ENCODE peak calls at places on chromosomes 12 and 14, in five cellular contexts. E is CD4-positive, CD25-positive, alpha-beta regulatory T cell; X is aorta; S is right lobe of liver; M is transverse colon. R is an unnamed sample.

GRCh38 chr12:27083861-27084271 is 1.5 kb upstream of the C12orf71 start:
- DNase-seq in S (no peak), E (no peak), X (no peak), M (no peak), R (no peak)

GRCh38 chr12:15928345-15928744 is 17.2 kb downstream of the DERA start:
- DNase-seq in M (no peak), S (no peak), X (no peak), E (no peak), R (no peak)

GRCh38 chr12:89051065-89051677 is 301.1 kb downstream of the DUSP6 start:
- DNase-seq in X (no peak), S (no peak), M (no peak), E (peak; percentile 57), R (no peak)

GRCh38 chr14:73613046-73613383 is 698 bp downstream of the ACOT6 start:
- DNase-seq in X (no peak), E (no peak), S (no peak), M (no peak), R (no peak)

GRCh38 chr14:38931969-38932652 is 170.9 kb downstream of the SEC23A start:
- DNase-seq in X (no peak), M (no peak), E (no peak), S (no peak), R (no peak)

GRCh38 chr14:98168196-98168985 is 1103.6 kb downstream of the BCL11B start:
- DNase-seq in S (no peak), X (no peak), E (no peak), M (no peak), R (no peak)

GRCh38 chr14:36717363-36717762 is 55.7 kb downstream of the PAX9 start:
- DNase-seq in X (no peak), S (no peak), E (no peak), M (no peak), R (no peak)

GRCh38 chr14:38973083-38973700 is 129.8 kb downstream of the SEC23A start:
- DNase-seq in S (no peak), M (no peak), X (no peak), E (no peak), R (no peak)

GRCh38 chr12:93773122-93773871 is 96.1 kb downstream of the CRADD start:
- DNase-seq in M (no peak), E (peak; percentile 30), S (no peak), X (no peak), R (peak; percentile 23)

GRCh38 chr14:55265197-55265596 is 6.0 kb upstream of the FBXO34 start:
- DNase-seq in S (no peak), X (no peak), M (no peak), E (no peak), R (no peak)

GRCh38 chr14:73795974-73796373 is 55.7 kb upstream of the PTGR2 start:
- DNase-seq in M (peak; percentile 92), S (peak; percentile 59), E (no peak), X (no peak), R (no peak)

GRCh38 chr12:78470354-78471195 is 394.0 kb upstream of the SYT1 start:
- DNase-seq in M (peak; percentile 9), E (no peak), X (no peak), S (no peak), R (no peak)

GRCh38 chr12:104741072-104741471 is 217.0 kb downstream of the SLC41A2 start:
- DNase-seq in S (no peak), X (no peak), E (no peak), M (no peak), R (no peak)

GRCh38 chr14:90726656-90727055 is 89.6 kb downstream of the TTC7B start:
- DNase-seq in E (no peak), S (no peak), M (peak; percentile 82), X (no peak), R (no peak)

GRCh38 chr12:125092872-125093680 is 27.8 kb downstream of the AACS start:
- DNase-seq in E (no peak), X (no peak), M (peak; percentile 62), S (no peak), R (no peak)

GRCh38 chr12:90015228-90015627 is 306.6 kb upstream of the ATP2B1 start:
- DNase-seq in X (no peak), M (no peak), E (no peak), S (no peak), R (no peak)

GRCh38 chr14:89757313-89757939 is 197.1 kb downstream of the EFCAB11 start:
- DNase-seq in S (no peak), X (no peak), E (no peak), M (no peak), R (no peak)

GRCh38 chr14:102539544-102540309 is 30.2 kb upstream of the ANKRD9 start:
- DNase-seq in S (no peak), M (no peak), X (no peak), E (no peak), R (no peak)

GRCh38 chr12:109627633-109628032 is 54.0 kb downstream of the MVK start:
- DNase-seq in M (no peak), S (no peak), X (no peak), E (no peak), R (no peak)

GRCh38 chr14:26841361-26841760 is 243.5 kb upstream of the NOVA1 start:
- DNase-seq in M (no peak), E (no peak), X (no peak), S (no peak), R (no peak)

DNA sequence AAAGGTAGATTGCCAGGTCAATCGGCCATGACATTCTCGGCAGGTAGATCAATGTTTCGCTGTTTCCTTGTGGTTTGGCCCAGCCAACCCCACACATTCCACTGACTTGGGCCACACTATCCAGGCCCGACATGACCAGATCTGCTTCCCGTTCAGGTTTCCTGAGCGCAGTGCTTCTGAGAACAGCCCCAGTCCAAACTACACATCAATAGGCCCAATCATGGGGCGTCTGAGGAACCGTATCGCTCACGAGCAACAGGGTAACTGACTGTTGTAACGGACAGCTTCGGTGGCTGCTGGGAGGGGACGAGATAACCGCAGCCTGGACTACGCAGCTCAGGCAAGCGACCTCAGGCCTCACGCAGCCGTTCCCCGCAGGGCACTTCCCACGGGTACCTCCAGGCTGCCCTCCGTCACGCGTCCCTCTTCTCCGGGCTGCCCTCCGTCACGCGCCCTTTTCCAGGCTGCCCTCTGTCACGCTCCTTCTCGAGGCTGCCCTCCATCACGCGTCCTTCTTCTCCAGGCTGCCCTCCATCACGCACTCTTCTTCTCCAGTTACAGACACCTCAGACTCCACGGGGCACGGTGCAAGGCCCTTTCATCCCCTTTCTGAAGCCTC is 14.7 kb downstream of the ZNF605 start:
- DNase-seq in X (no peak), S (no peak), E (no peak), M (no peak), R (no peak)
- H3K9me3 ChIP-seq in X (peaks cover 30% of the 10 kb centered on the region), S (peaks cover 37% of the 10 kb centered on the region), E (peaks cover 69% of the 10 kb centered on the region), M (peaks cover 44% of the 10 kb centered on the region), R (peaks cover 9% of the 10 kb centered on the region)

GRCh38 chr14:19920021-19920657 is at the start of gene OR4K5:
- DNase-seq in S (no peak), M (no peak), X (no peak), E (no peak), R (no peak)
- H3K9me3 ChIP-seq in S (no peaks in the 10 kb centered on the region), M (peaks cover 14% of the 10 kb centered on the region), X (no peaks in the 10 kb centered on the region), E (no peaks in the 10 kb centered on the region), R (no peaks in the 10 kb centered on the region)

GRCh38 chr12:34396006-34396860 is 373.9 kb downstream of the ALG10 start:
- DNase-seq in X (peak; percentile 67), E (no peak), S (peak; percentile 7), M (peak; percentile 3), R (peak; percentile 4)

GRCh38 chr12:34396861-34397590 is 374.7 kb downstream of the ALG10 start:
- DNase-seq in M (peak; percentile 2), X (peak; percentile 51), S (peak; percentile 5), E (no peak), R (peak; percentile 3)

GRCh38 chr12:34394211-34395055 is 372.1 kb downstream of the ALG10 start:
- DNase-seq in X (peak; percentile 51), M (peak; percentile 2), E (no peak), S (peak; percentile 7), R (peak; percentile 4)

GRCh38 chr12:34393821-34394150 is 371.5 kb downstream of the ALG10 start:
- DNase-seq in X (peak; percentile 42), E (no peak), M (peak; percentile 1), S (no peak), R (peak; percentile 9)

GRCh38 chr12:34395056-34396005 is 373.0 kb downstream of the ALG10 start:
- DNase-seq in S (peak; percentile 8), E (no peak), X (peak; percentile 38), M (peak; percentile 1), R (peak; percentile 2)
- H3K9me3 ChIP-seq in S (no peaks in the 10 kb centered on the region), E (peaks cover 99% of the 10 kb centered on the region), X (peaks cover 3% of the 10 kb centered on the region), M (peaks cover 4% of the 10 kb centered on the region), R (no peaks in the 10 kb centered on the region)

GRCh38 chr12:68067762-68068376 is 78.6 kb downstream of the IFNG-AS1 start:
- DNase-seq in E (no peak), M (no peak), S (no peak), X (no peak), R (no peak)

GRCh38 chr12:68069276-68069675 is 80.0 kb downstream of the IFNG-AS1 start:
- DNase-seq in E (no peak), S (no peak), X (no peak), M (no peak), R (no peak)

GRCh38 chr12:68063900-68064590 is 74.8 kb downstream of the IFNG-AS1 start:
- DNase-seq in E (no peak), X (no peak), M (no peak), S (no peak), R (no peak)

GRCh38 chr12:68065687-68066086 is 76.4 kb downstream of the IFNG-AS1 start:
- DNase-seq in S (no peak), M (no peak), E (no peak), X (no peak), R (no peak)

GRCh38 chr12:68065163-68065562 is 75.9 kb downstream of the IFNG-AS1 start:
- DNase-seq in M (no peak), X (no peak), E (no peak), S (no peak), R (no peak)
- H3K9me3 ChIP-seq in M (no peaks in the 10 kb centered on the region), X (no peaks in the 10 kb centered on the region), E (peaks cover 14% of the 10 kb centered on the region), S (no peaks in the 10 kb centered on the region), R (no peaks in the 10 kb centered on the region)

DNA sequence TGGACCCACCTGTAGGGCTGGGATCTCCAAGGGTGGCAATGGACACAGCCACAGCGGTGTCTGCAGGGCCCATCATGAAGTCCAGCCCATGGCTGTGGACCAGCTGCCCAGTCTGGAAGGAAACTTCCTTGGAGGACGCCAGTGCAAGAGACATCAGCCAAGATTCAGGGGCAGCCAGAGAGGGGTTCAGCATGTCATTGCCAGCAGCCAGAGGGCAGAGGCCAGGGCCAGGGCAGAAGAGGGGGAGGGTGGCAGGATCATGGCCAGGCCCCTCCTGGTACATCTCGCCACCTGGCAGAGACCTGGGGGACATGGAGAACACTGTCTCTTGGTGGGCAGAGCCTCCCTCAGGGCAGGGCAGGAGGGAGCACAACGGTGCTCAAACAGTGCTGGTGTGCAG is 10.2 kb downstream of the ANHX start:
- DNase-seq in X (no peak), M (no peak), S (no peak), E (no peak), R (no peak)
- H3K9me3 ChIP-seq in X (peaks cover 4% of the 10 kb centered on the region), M (peaks cover 18% of the 10 kb centered on the region), S (no peaks in the 10 kb centered on the region), E (peaks cover 56% of the 10 kb centered on the region), R (peaks cover 2% of the 10 kb centered on the region)

GRCh38 chr12:61138381-61138759 is 1121.8 kb upstream of the USP15 start:
- DNase-seq in X (no peak), M (no peak), E (no peak), S (no peak), R (no peak)
- H3K9me3 ChIP-seq in X (peaks cover 1% of the 10 kb centered on the region), M (no peaks in the 10 kb centered on the region), E (no peaks in the 10 kb centered on the region), S (no peaks in the 10 kb centered on the region), R (no peaks in the 10 kb centered on the region)

DNA sequence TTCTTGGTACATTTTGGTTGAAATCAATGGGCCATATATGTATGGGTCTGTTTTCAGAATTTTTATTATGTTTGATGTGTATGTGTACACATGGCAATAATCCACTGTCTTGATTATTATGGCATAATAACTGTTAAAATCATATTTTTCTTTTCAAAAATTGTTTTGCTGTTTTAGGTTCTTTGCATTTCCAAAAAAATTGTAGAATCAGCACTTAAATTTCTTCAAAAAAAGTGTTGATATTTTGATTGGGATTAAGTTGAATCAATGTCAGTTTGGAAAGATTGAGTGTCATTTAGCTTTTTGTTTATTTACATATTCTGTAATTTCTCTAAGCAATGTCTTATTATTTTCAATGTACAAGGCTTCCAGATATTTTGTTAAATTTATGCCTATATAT is 154.1 kb downstream of the SLC5A8 start:
- DNase-seq in M (no peak), E (no peak), X (no peak), S (no peak), R (no peak)
- H3K9me3 ChIP-seq in M (no peaks in the 10 kb centered on the region), E (no peaks in the 10 kb centered on the region), X (no peaks in the 10 kb centered on the region), S (no peaks in the 10 kb centered on the region), R (no peaks in the 10 kb centered on the region)